ENCODE peak calls at places on chromosomes 13 and 19, in eight cellular contexts. W, U, P, F, N, H, G and D are unnamed samples.

GRCh38 chr13:102355251-102355650 is 46.6 kb downstream of the FGF14 start:
- DNase-seq in W (no peak), U (no peak), P (no peak), F (no peak), N (no peak), H (no peak), G (no peak), D (no peak)

GRCh38 chr13:106851251-106851650 is 283.3 kb upstream of the ARGLU1 start:
- DNase-seq in W (no peak), U (no peak), P (peak), F (no peak), N (no peak), H (peak), G (no peak), D (no peak)

GRCh38 chr13:42364613-42365000 is 92.7 kb downstream of the AKAP11 start:
- DNase-seq in W (no peak), U (no peak), P (peak), F (no peak), N (peak), H (no peak), G (no peak), D (no peak)

GRCh38 chr13:31653730-31654129 is 85.6 kb upstream of the RXFP2 start:
- DNase-seq in W (no peak), U (no peak), P (no peak), F (no peak), N (no peak), H (no peak), G (no peak), D (no peak)

GRCh38 chr13:42498521-42498920 is 75.4 kb upstream of the TNFSF11 start:
- DNase-seq in W (no peak), U (no peak), P (no peak), F (no peak), N (no peak), H (no peak), G (no peak), D (no peak)

GRCh38 chr19:17292301-17293074 is 10.7 kb downstream of the ABHD8 start:
- DNase-seq in W (peak), U (peak), P (peak), F (peak), N (peak), H (peak), G (no peak), D (peak)

GRCh38 chr19:42129399-42130253 is 2.6 kb downstream of the POU2F2 start:
- DNase-seq in W (peak), U (no peak), P (peak), F (no peak), N (no peak), H (no peak), G (no peak), D (peak)

GRCh38 chr19:41540041-41540695 is 35.8 kb upstream of the CEACAM21 start:
- DNase-seq in W (no peak), U (no peak), P (no peak), F (no peak), N (peak), H (peak), G (no peak), D (no peak)

GRCh38 chr13:100589178-100589725 is 663 bp upstream of the GGACT start:
- DNase-seq in W (no peak), U (no peak), P (no peak), F (peak), N (no peak), H (no peak), G (no peak), D (no peak)

GRCh38 chr13:110055089-110055488 is 251.9 kb downstream of the COL4A1 start:
- DNase-seq in W (no peak), U (no peak), P (no peak), F (no peak), N (no peak), H (no peak), G (no peak), D (no peak)

GRCh38 chr13:59178344-59178743 is 985.4 kb downstream of the DIAPH3 start:
- DNase-seq in W (no peak), U (no peak), P (no peak), F (no peak), N (peak), H (no peak), G (no peak), D (no peak)

GRCh38 chr19:16233081-16233776 is 35.5 kb downstream of the AP1M1 start:
- DNase-seq in W (no peak), U (no peak), P (no peak), F (peak), N (no peak), H (no peak), G (no peak), D (no peak)

GRCh38 chr19:42468273-42468796 is 25.6 kb upstream of the CXCL17 start:
- DNase-seq in W (no peak), U (no peak), P (peak), F (no peak), N (peak), H (no peak), G (peak), D (no peak)

GRCh38 chr19:6238643-6239281 is 41.0 kb downstream of the MLLT1 start:
- DNase-seq in W (peak), U (no peak), P (no peak), F (no peak), N (no peak), H (no peak), G (no peak), D (peak)

GRCh38 chr19:18049390-18049789 is 37.3 kb downstream of the IL12RB1 start:
- DNase-seq in W (peak), U (no peak), P (peak), F (no peak), N (no peak), H (no peak), G (no peak), D (peak)

GRCh38 chr13:32176696-32177095 is 138.5 kb downstream of the ZAR1L start:
- DNase-seq in W (no peak), U (no peak), P (no peak), F (no peak), N (no peak), H (no peak), G (no peak), D (no peak)

GRCh38 chr13:50452761-50453160 is 390.7 kb downstream of the DLEU7 start:
- DNase-seq in W (no peak), U (no peak), P (no peak), F (no peak), N (no peak), H (no peak), G (no peak), D (no peak)

GRCh38 chr13:110855363-110855762 is 59.5 kb downstream of the ANKRD10 start:
- DNase-seq in W (no peak), U (no peak), P (no peak), F (no peak), N (no peak), H (no peak), G (no peak), D (no peak)

GRCh38 chr13:113413898-113414282 is 39.4 kb downstream of the ADPRHL1 start:
- DNase-seq in W (peak), U (no peak), P (no peak), F (no peak), N (no peak), H (no peak), G (no peak), D (no peak)

GRCh38 chr19:49336482-49337266 is 1.5 kb downstream of the CD37 start:
- DNase-seq in W (peak), U (no peak), P (no peak), F (no peak), N (no peak), H (no peak), G (no peak), D (no peak)

GRCh38 chr13:93151277-93151676 is 75.3 kb upstream of the GPC6 start:
- DNase-seq in W (no peak), U (no peak), P (peak), F (no peak), N (no peak), H (peak), G (no peak), D (no peak)

GRCh38 chr13:101535192-101535746 is 82.8 kb downstream of the ITGBL1 start:
- DNase-seq in W (no peak), U (no peak), P (peak), F (no peak), N (no peak), H (no peak), G (no peak), D (no peak)

GRCh38 chr13:46672338-46673090 is 119.5 kb downstream of the LRCH1 start:
- DNase-seq in W (no peak), U (no peak), P (no peak), F (no peak), N (no peak), H (no peak), G (no peak), D (no peak)

GRCh38 chr13:30862707-30863106 is 43.4 kb upstream of the MEDAG start:
- DNase-seq in W (peak), U (no peak), P (no peak), F (no peak), N (peak), H (no peak), G (no peak), D (peak)

GRCh38 chr19:58046856-58047255 is 12.2 kb upstream of the ZNF135 start:
- DNase-seq in W (no peak), U (no peak), P (no peak), F (peak), N (no peak), H (no peak), G (no peak), D (no peak)